ENCODE peak calls at places on chromosome 6, in nine cellular contexts. One of them, this sample, is unnamed.

GRCh38 chr6:133428299-133428698 is 187.1 kb downstream of the EYA4 start:
- DNase-seq in omental fat pad: no peak
- DNase-seq in brain microvascular endothelial cell: peak
- DNase-seq in right atrium auricular region: no peak
- DNase-seq in endothelial cell: no peak
- DNase-seq in tibial nerve: no peak
- DNase-seq in GM12865: no peak
- DNase-seq in GM23338: no peak
- DNase-seq in RWPE1: no peak
- DNase-seq in this sample: no peak

GRCh38 chr6:25971187-25971811 is 8.7 kb downstream of the TRIM38 start:
- DNase-seq in omental fat pad: no peak
- DNase-seq in brain microvascular endothelial cell: peak
- DNase-seq in right atrium auricular region: peak
- DNase-seq in endothelial cell: no peak
- DNase-seq in tibial nerve: no peak
- DNase-seq in GM12865: no peak
- DNase-seq in GM23338: no peak
- DNase-seq in RWPE1: peak
- DNase-seq in this sample: peak

GRCh38 chr6:90044833-90045337 is 150.6 kb downstream of the GJA10 start:
- DNase-seq in omental fat pad: no peak
- DNase-seq in brain microvascular endothelial cell: peak
- DNase-seq in right atrium auricular region: no peak
- DNase-seq in endothelial cell: no peak
- DNase-seq in tibial nerve: no peak
- DNase-seq in GM12865: no peak
- DNase-seq in GM23338: no peak
- DNase-seq in RWPE1: no peak
- DNase-seq in this sample: no peak

GRCh38 chr6:28266962-28267694 is at the start of gene ZSCAN26:
- DNase-seq in omental fat pad: peak
- DNase-seq in brain microvascular endothelial cell: peak
- DNase-seq in right atrium auricular region: peak
- DNase-seq in endothelial cell: peak
- DNase-seq in tibial nerve: peak
- DNase-seq in GM12865: peak
- DNase-seq in GM23338: peak
- DNase-seq in RWPE1: peak
- DNase-seq in this sample: peak

GRCh38 chr6:25930532-25931410 is at the start of gene SLC17A2:
- DNase-seq in omental fat pad: no peak
- DNase-seq in brain microvascular endothelial cell: no peak
- DNase-seq in right atrium auricular region: no peak
- DNase-seq in endothelial cell: no peak
- DNase-seq in tibial nerve: no peak
- DNase-seq in GM12865: no peak
- DNase-seq in GM23338: no peak
- DNase-seq in RWPE1: no peak
- DNase-seq in this sample: no peak

GRCh38 chr6:90284745-90285481 is 11.7 kb downstream of the BACH2 start:
- DNase-seq in omental fat pad: no peak
- DNase-seq in brain microvascular endothelial cell: peak
- DNase-seq in right atrium auricular region: no peak
- DNase-seq in endothelial cell: no peak
- DNase-seq in tibial nerve: no peak
- DNase-seq in GM12865: peak
- DNase-seq in GM23338: no peak
- DNase-seq in RWPE1: peak
- DNase-seq in this sample: no peak

GRCh38 chr6:147691436-147691835 is 182.9 kb downstream of the SAMD5 start:
- DNase-seq in omental fat pad: no peak
- DNase-seq in brain microvascular endothelial cell: no peak
- DNase-seq in right atrium auricular region: no peak
- DNase-seq in endothelial cell: no peak
- DNase-seq in tibial nerve: no peak
- DNase-seq in GM12865: no peak
- DNase-seq in GM23338: no peak
- DNase-seq in RWPE1: no peak
- DNase-seq in this sample: no peak

GRCh38 chr6:125503181-125503580 is 201.4 kb upstream of the HDDC2 start:
- DNase-seq in omental fat pad: no peak
- DNase-seq in brain microvascular endothelial cell: no peak
- DNase-seq in right atrium auricular region: no peak
- DNase-seq in endothelial cell: no peak
- DNase-seq in tibial nerve: no peak
- DNase-seq in GM12865: no peak
- DNase-seq in GM23338: peak
- DNase-seq in RWPE1: no peak
- DNase-seq in this sample: no peak

GRCh38 chr6:137323860-137324259 is 104.7 kb upstream of the IFNGR1 start:
- DNase-seq in omental fat pad: no peak
- DNase-seq in brain microvascular endothelial cell: no peak
- DNase-seq in right atrium auricular region: no peak
- DNase-seq in endothelial cell: no peak
- DNase-seq in tibial nerve: no peak
- DNase-seq in GM12865: peak
- DNase-seq in GM23338: peak
- DNase-seq in RWPE1: no peak
- DNase-seq in this sample: no peak

GRCh38 chr6:140346461-140346860 is 972.0 kb upstream of the CITED2 start:
- DNase-seq in omental fat pad: no peak
- DNase-seq in brain microvascular endothelial cell: peak
- DNase-seq in right atrium auricular region: no peak
- DNase-seq in endothelial cell: no peak
- DNase-seq in tibial nerve: no peak
- DNase-seq in GM12865: peak
- DNase-seq in GM23338: no peak
- DNase-seq in RWPE1: no peak
- DNase-seq in this sample: no peak

GRCh38 chr6:145784683-145785082 is 29.9 kb downstream of the FBXO30 start:
- DNase-seq in omental fat pad: no peak
- DNase-seq in brain microvascular endothelial cell: no peak
- DNase-seq in right atrium auricular region: no peak
- DNase-seq in endothelial cell: no peak
- DNase-seq in tibial nerve: no peak
- DNase-seq in GM12865: peak
- DNase-seq in GM23338: no peak
- DNase-seq in RWPE1: no peak
- DNase-seq in this sample: no peak

GRCh38 chr6:79630883-79631799 is at the start of gene SH3BGRL2:
- DNase-seq in omental fat pad: peak
- DNase-seq in brain microvascular endothelial cell: peak
- DNase-seq in right atrium auricular region: peak
- DNase-seq in endothelial cell: peak
- DNase-seq in tibial nerve: peak
- DNase-seq in GM12865: peak
- DNase-seq in GM23338: peak
- DNase-seq in RWPE1: peak
- DNase-seq in this sample: no peak

GRCh38 chr6:88031550-88031949 is 16.1 kb upstream of the SPACA1 start:
- DNase-seq in omental fat pad: no peak
- DNase-seq in brain microvascular endothelial cell: no peak
- DNase-seq in right atrium auricular region: no peak
- DNase-seq in endothelial cell: no peak
- DNase-seq in tibial nerve: no peak
- DNase-seq in GM12865: no peak
- DNase-seq in GM23338: no peak
- DNase-seq in RWPE1: no peak
- DNase-seq in this sample: no peak
- TF ChIP-seq CTCF in omental fat pad: no peak
- TF ChIP-seq CTCF in brain microvascular endothelial cell: no peak
- TF ChIP-seq CTCF in right atrium auricular region: no peak
- TF ChIP-seq CTCF in endothelial cell: no peak
- TF ChIP-seq CTCF in tibial nerve: no peak
- TF ChIP-seq CTCF in GM12865: no peak
- TF ChIP-seq CTCF in GM23338: no peak
- TF ChIP-seq CTCF in RWPE1: no peak
- TF ChIP-seq CTCF in this sample: no peak

DNA sequence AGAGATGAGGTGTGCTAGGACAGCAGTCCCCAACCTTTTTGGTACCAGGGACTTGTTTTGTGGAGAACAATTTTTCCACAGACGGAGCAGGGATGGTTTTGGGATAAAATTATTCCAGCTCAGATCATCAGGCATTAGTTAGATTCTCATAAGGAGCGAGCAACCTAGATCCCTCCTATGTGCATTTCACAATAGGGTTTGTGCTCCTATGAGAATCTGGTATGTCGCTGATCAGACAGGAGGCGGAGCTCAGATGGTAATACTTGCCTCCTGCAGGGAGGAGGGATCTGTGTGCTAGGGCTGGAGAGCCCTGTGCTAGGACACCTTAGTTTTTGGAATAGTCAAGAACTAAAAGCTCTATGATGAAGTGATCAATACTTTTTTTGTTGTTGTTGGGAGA is 2.5 kb downstream of the SMIM13 start:
- DNase-seq in omental fat pad: no peak
- DNase-seq in brain microvascular endothelial cell: peak
- DNase-seq in right atrium auricular region: no peak
- DNase-seq in endothelial cell: no peak
- DNase-seq in tibial nerve: no peak
- DNase-seq in GM12865: peak
- DNase-seq in GM23338: peak
- DNase-seq in RWPE1: peak
- DNase-seq in this sample: no peak
- TF ChIP-seq CTCF in omental fat pad: no peak
- TF ChIP-seq CTCF in brain microvascular endothelial cell: no peak
- TF ChIP-seq CTCF in right atrium auricular region: no peak
- TF ChIP-seq CTCF in endothelial cell: no peak
- TF ChIP-seq CTCF in tibial nerve: no peak
- TF ChIP-seq CTCF in GM12865: no peak
- TF ChIP-seq CTCF in GM23338: no peak
- TF ChIP-seq CTCF in RWPE1: no peak
- TF ChIP-seq CTCF in this sample: no peak

GRCh38 chr6:11043961-11044711 is at the start of gene ELOVL2:
- DNase-seq in omental fat pad: no peak
- DNase-seq in brain microvascular endothelial cell: no peak
- DNase-seq in right atrium auricular region: no peak
- DNase-seq in endothelial cell: peak
- DNase-seq in tibial nerve: no peak
- DNase-seq in GM12865: peak
- DNase-seq in GM23338: peak
- DNase-seq in RWPE1: peak
- DNase-seq in this sample: no peak
- TF ChIP-seq CTCF in omental fat pad: no peak
- TF ChIP-seq CTCF in brain microvascular endothelial cell: peak
- TF ChIP-seq CTCF in right atrium auricular region: peak
- TF ChIP-seq CTCF in endothelial cell: peak
- TF ChIP-seq CTCF in tibial nerve: peak
- TF ChIP-seq CTCF in GM12865: peak
- TF ChIP-seq CTCF in GM23338: peak
- TF ChIP-seq CTCF in RWPE1: peak
- TF ChIP-seq CTCF in this sample: no peak

DNA sequence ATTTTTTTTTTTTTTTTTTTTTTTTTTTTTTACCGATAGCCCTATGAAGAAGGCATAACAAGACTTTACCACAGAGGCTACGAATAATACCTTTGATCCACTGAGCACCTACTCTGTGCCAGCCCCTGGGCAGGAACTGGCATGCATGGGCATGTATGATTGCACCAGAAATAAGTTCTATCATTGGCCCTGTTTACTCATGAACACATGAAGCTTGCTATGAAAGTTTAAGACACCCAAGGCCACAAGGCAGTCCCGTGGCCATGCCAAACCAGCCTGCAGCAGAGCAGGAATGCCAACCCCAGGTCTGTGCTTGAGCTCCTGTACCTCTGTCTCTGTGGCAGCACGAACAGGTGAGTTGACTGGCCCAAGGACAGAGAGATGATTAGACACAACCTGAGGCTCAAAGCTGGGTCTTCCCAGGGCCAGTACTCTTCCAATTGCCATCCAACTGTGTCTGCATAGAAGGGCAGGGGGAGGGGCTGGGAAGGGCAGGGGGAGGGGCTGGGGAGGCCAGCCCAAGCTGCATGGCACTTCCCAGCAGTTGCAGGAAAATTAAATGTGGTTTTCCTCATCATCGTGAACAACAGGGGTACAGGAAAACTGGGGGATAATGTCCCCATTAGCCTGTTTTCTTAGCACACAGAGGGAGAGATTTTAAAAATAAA is 63.5 kb downstream of the LRFN2 start:
- DNase-seq in omental fat pad: no peak
- DNase-seq in brain microvascular endothelial cell: no peak
- DNase-seq in right atrium auricular region: no peak
- DNase-seq in endothelial cell: no peak
- DNase-seq in tibial nerve: no peak
- DNase-seq in GM12865: no peak
- DNase-seq in GM23338: peak
- DNase-seq in RWPE1: peak
- DNase-seq in this sample: no peak
- TF ChIP-seq CTCF in omental fat pad: no peak
- TF ChIP-seq CTCF in brain microvascular endothelial cell: no peak
- TF ChIP-seq CTCF in right atrium auricular region: no peak
- TF ChIP-seq CTCF in endothelial cell: no peak
- TF ChIP-seq CTCF in tibial nerve: no peak
- TF ChIP-seq CTCF in GM12865: no peak
- TF ChIP-seq CTCF in GM23338: no peak
- TF ChIP-seq CTCF in RWPE1: no peak
- TF ChIP-seq CTCF in this sample: no peak

DNA sequence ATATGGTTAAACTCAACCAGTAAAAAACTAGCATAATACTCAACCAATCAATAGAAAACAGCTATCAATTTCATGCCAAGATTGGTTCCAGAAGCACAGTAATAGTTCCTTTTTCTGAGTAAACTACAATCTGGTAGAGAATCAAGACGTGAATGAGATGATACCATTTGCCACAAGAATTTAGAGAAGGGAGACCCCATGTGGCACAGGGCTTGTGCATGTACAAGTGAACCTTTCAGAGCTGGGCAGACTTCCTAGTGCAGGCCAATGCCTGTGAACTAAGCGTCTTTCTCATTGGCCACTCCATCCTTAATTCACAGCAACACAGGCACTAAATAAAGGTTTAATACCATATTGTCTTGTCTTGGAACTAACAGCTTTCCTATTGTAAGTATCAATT is 213.5 kb downstream of the RFPL4B start:
- DNase-seq in omental fat pad: no peak
- DNase-seq in brain microvascular endothelial cell: no peak
- DNase-seq in right atrium auricular region: no peak
- DNase-seq in endothelial cell: peak
- DNase-seq in tibial nerve: no peak
- DNase-seq in GM12865: peak
- DNase-seq in GM23338: peak
- DNase-seq in RWPE1: no peak
- DNase-seq in this sample: no peak
- TF ChIP-seq CTCF in omental fat pad: no peak
- TF ChIP-seq CTCF in brain microvascular endothelial cell: peak
- TF ChIP-seq CTCF in right atrium auricular region: no peak
- TF ChIP-seq CTCF in endothelial cell: no peak
- TF ChIP-seq CTCF in tibial nerve: no peak
- TF ChIP-seq CTCF in GM12865: no peak
- TF ChIP-seq CTCF in GM23338: peak
- TF ChIP-seq CTCF in RWPE1: no peak
- TF ChIP-seq CTCF in this sample: no peak

This sample was measured in thoracic aorta.